ENCODE peak calls at places on chromosome 21, in nine cellular contexts. Z is T follicular helper cell; Q is H9; V is pulmonary artery endothelial cell; B is fibroblast of mammary gland; W is mesothelial cell of epicardium; T is Daoy; I is effector memory CD4-positive, alpha-beta T cell; L is foreskin fibroblast. M is an unnamed sample.

GRCh38 chr21:41552254-41552653 is 44.3 kb upstream of the TMPRSS2 start:
- DNase-seq in Z (no peak), Q (no peak), V (no peak), B (no peak), W (no peak), T (no peak), I (no peak), L (no peak), M (no peak)

GRCh38 chr21:44890961-44891541 is 17.6 kb upstream of the PTTG1IP start:
- DNase-seq in Z (no peak), Q (no peak), V (no peak), B (no peak), W (no peak), T (no peak), I (no peak), L (no peak), M (no peak)

GRCh38 chr21:15210235-15210678 is 145.5 kb upstream of the NRIP1 start:
- DNase-seq in Z (no peak), Q (peak; percentile 29), V (no peak), B (peak; percentile 89), W (no peak), T (peak; percentile 7), I (no peak), L (no peak), M (no peak)

GRCh38 chr21:25296239-25296638 is 311.0 kb downstream of the MRPL39 start:
- DNase-seq in Z (no peak), Q (no peak), V (no peak), B (peak; percentile 35), W (no peak), T (no peak), I (no peak), L (no peak), M (no peak)

GRCh38 chr21:16037386-16037785 is 307.6 kb downstream of the USP25 start:
- DNase-seq in Z (no peak), Q (no peak), V (no peak), B (no peak), W (no peak), T (no peak), I (no peak), L (no peak), M (no peak)

GRCh38 chr21:42614391-42614790 is 39.0 kb upstream of the PDE9A start:
- DNase-seq in Z (peak; percentile 12), Q (no peak), V (no peak), B (no peak), W (no peak), T (no peak), I (peak; percentile 45), L (no peak), M (no peak)

GRCh38 chr21:29989634-29990234 is 49.9 kb upstream of the GRIK1 start:
- DNase-seq in Z (no peak), Q (no peak), V (no peak), B (peak; percentile 1), W (no peak), T (no peak), I (no peak), L (no peak), M (no peak)

GRCh38 chr21:46252840-46253239 is 24.3 kb upstream of the LSS start:
- DNase-seq in Z (no peak), Q (no peak), V (no peak), B (no peak), W (no peak), T (no peak), I (no peak), L (no peak), M (no peak)

GRCh38 chr21:45550552-45551210 is 8.4 kb upstream of the SLC19A1 start:
- DNase-seq in Z (no peak), Q (peak; percentile 39), V (no peak), B (no peak), W (no peak), T (no peak), I (no peak), L (no peak), M (no peak)

GRCh38 chr21:38470762-38471161 is 27.5 kb downstream of the ERG start:
- DNase-seq in Z (no peak), Q (no peak), V (no peak), B (peak; percentile 7), W (no peak), T (peak; percentile 65), I (no peak), L (no peak), M (no peak)

GRCh38 chr21:45533731-45534571 is 8.3 kb downstream of the SLC19A1 start:
- DNase-seq in Z (no peak), Q (no peak), V (no peak), B (no peak), W (no peak), T (no peak), I (no peak), L (no peak), M (no peak)

GRCh38 chr21:14889080-14889805 is 175.6 kb downstream of the NRIP1 start:
- DNase-seq in Z (no peak), Q (no peak), V (no peak), B (peak; percentile 87), W (no peak), T (peak; percentile 10), I (no peak), L (no peak), M (no peak)

GRCh38 chr21:42973309-42973990 is 912 bp upstream of the PKNOX1 start:
- DNase-seq in Z (no peak), Q (peak; percentile 34), V (no peak), B (no peak), W (no peak), T (no peak), I (no peak), L (no peak), M (no peak)

GRCh38 chr21:33959680-33960079 is 44.1 kb upstream of the ATP5PO start:
- DNase-seq in Z (no peak), Q (no peak), V (no peak), B (no peak), W (no peak), T (no peak), I (no peak), L (no peak), M (no peak)

GRCh38 chr21:38654580-38654979 is 151.1 kb upstream of the ETS2 start:
- DNase-seq in Z (no peak), Q (no peak), V (no peak), B (no peak), W (no peak), T (no peak), I (no peak), L (no peak), M (no peak)

GRCh38 chr21:36661511-36662309 is 37.2 kb upstream of the SIM2 start:
- DNase-seq in Z (no peak), Q (peak; percentile 58), V (no peak), B (peak; percentile 39), W (no peak), T (peak; percentile 69), I (no peak), L (peak; percentile 12), M (no peak)

GRCh38 chr21:42215942-42216725 is 2.8 kb upstream of the ABCG1 start:
- DNase-seq in Z (no peak), Q (no peak), V (no peak), B (no peak), W (no peak), T (no peak), I (no peak), L (no peak), M (no peak)

GRCh38 chr21:33971492-33972013 is 55.9 kb upstream of the ATP5PO start:
- DNase-seq in Z (no peak), Q (no peak), V (no peak), B (peak; percentile 71), W (no peak), T (peak; percentile 53), I (no peak), L (no peak), M (no peak)

GRCh38 chr21:42384184-42384583 is 11.7 kb downstream of the TMPRSS3 start:
- DNase-seq in Z (no peak), Q (no peak), V (no peak), B (no peak), W (no peak), T (no peak), I (no peak), L (no peak), M (peak; percentile 62)

GRCh38 chr21:46482225-46482845 is 23.6 kb downstream of the DIP2A start:
- DNase-seq in Z (no peak), Q (no peak), V (no peak), B (no peak), W (no peak), T (no peak), I (no peak), L (no peak), M (no peak)

GRCh38 chr21:14602418-14602987 is 56.4 kb upstream of the SAMSN1 start:
- DNase-seq in Z (no peak), Q (no peak), V (no peak), B (no peak), W (no peak), T (no peak), I (no peak), L (no peak), M (no peak)

GRCh38 chr21:40053007-40053406 is 185.8 kb downstream of the PCP4 start:
- DNase-seq in Z (no peak), Q (no peak), V (no peak), B (no peak), W (no peak), T (no peak), I (no peak), L (no peak), M (no peak)

GRCh38 chr21:43369124-43369523 is 57.8 kb downstream of the SIK1 start:
- DNase-seq in Z (no peak), Q (no peak), V (no peak), B (peak; percentile 76), W (no peak), T (peak; percentile 49), I (no peak), L (peak; percentile 41), M (no peak)

GRCh38 chr21:26544208-26544607 is 28.9 kb downstream of the CYYR1 start:
- DNase-seq in Z (no peak), Q (no peak), V (no peak), B (no peak), W (no peak), T (no peak), I (no peak), L (no peak), M (no peak)

GRCh38 chr21:18289876-18290275 is 45.2 kb downstream of the CHODL start:
- DNase-seq in Z (no peak), Q (no peak), V (no peak), B (no peak), W (no peak), T (no peak), I (no peak), L (no peak), M (no peak)

GRCh38 chr21:34560021-34560420 is 48.0 kb upstream of the KCNE1 start:
- DNase-seq in Z (no peak), Q (no peak), V (no peak), B (no peak), W (no peak), T (no peak), I (no peak), L (no peak), M (no peak)

GRCh38 chr21:43289966-43290365 is 121.2 kb downstream of the CRYAA start:
- DNase-seq in Z (no peak), Q (no peak), V (no peak), B (no peak), W (no peak), T (no peak), I (no peak), L (no peak), M (no peak)

GRCh38 chr21:36994501-36995189 is 11.9 kb upstream of the RIPPLY3 start:
- DNase-seq in Z (no peak), Q (peak; percentile 87), V (no peak), B (no peak), W (no peak), T (no peak), I (no peak), L (no peak), M (no peak)

GRCh38 chr21:45935628-45936027 is 45.9 kb upstream of the COL6A1 start:
- DNase-seq in Z (no peak), Q (no peak), V (no peak), B (peak; percentile 60), W (no peak), T (no peak), I (no peak), L (peak; percentile 23), M (no peak)

GRCh38 chr21:16304700-16305099 is 574.9 kb downstream of the USP25 start:
- DNase-seq in Z (no peak), Q (no peak), V (no peak), B (peak; percentile 30), W (no peak), T (no peak), I (no peak), L (no peak), M (no peak)

M was measured in NCI-H1436.